ENCODE peak calls at places on chromosomes 16 and 17, in ten cellular contexts. I is lung; A is heart left ventricle; D is ovary; H is CD8-positive, alpha-beta T cell; P is naive thymus-derived CD4-positive, alpha-beta T cell; N is GM23248; L is IMR-90; Q is CD8-positive, alpha-beta memory T cell; W is aorta. O is an unnamed sample.

GRCh38 chr17:58991718-58992331 is 114.9 kb downstream of the TRIM37 start:
- DNase-seq in I (peak; percentile 69), A (no peak), D (no peak), H (no peak), P (no peak), N (peak; percentile 74), L (peak; percentile 63), Q (no peak), W (no peak), O (no peak)

GRCh38 chr16:52925143-52925542 is 127.6 kb downstream of the CHD9NB start:
- DNase-seq in I (no peak), A (no peak), D (no peak), H (no peak), P (no peak), N (no peak), L (no peak), Q (no peak), W (no peak), O (no peak)

GRCh38 chr17:56978441-56979090 is 635 bp downstream of the SCPEP1 start:
- DNase-seq in I (no peak), A (no peak), D (no peak), H (no peak), P (no peak), N (peak; percentile 23), L (peak; percentile 5), Q (no peak), W (no peak), O (no peak)

GRCh38 chr17:20174588-20175265 is 165.6 kb downstream of the SPECC1 start:
- DNase-seq in I (no peak), A (no peak), D (no peak), H (no peak), P (no peak), N (peak; percentile 55), L (peak; percentile 76), Q (no peak), W (no peak), O (no peak)

GRCh38 chr17:76734080-76734840 is 2.9 kb downstream of the SRSF2 start:
- DNase-seq in I (no peak), A (no peak), D (no peak), H (no peak), P (no peak), N (peak; percentile 53), L (peak; percentile 49), Q (no peak), W (no peak), O (no peak)

GRCh38 chr16:2325791-2326190 is 14.7 kb downstream of the ABCA3 start:
- DNase-seq in I (no peak), A (no peak), D (no peak), H (no peak), P (no peak), N (no peak), L (no peak), Q (no peak), W (no peak), O (peak; percentile 34)

GRCh38 chr16:69855587-69855986 is 93.5 kb downstream of the WWP2 start:
- DNase-seq in I (no peak), A (no peak), D (no peak), H (no peak), P (no peak), N (no peak), L (no peak), Q (no peak), W (no peak), O (no peak)

GRCh38 chr17:37507108-37507507 is 17.4 kb downstream of the DUSP14 start:
- DNase-seq in I (no peak), A (no peak), D (no peak), H (no peak), P (no peak), N (no peak), L (no peak), Q (no peak), W (no peak), O (no peak)

GRCh38 chr16:23712976-23713375 is at the start of gene ERN2:
- DNase-seq in I (no peak), A (no peak), D (no peak), H (no peak), P (no peak), N (peak; percentile 11), L (no peak), Q (no peak), W (no peak), O (no peak)

GRCh38 chr16:11138769-11139623 is 117.0 kb downstream of the SOCS1 start:
- DNase-seq in I (no peak), A (no peak), D (no peak), H (no peak), P (no peak), N (peak; percentile 65), L (peak; percentile 44), Q (no peak), W (no peak), O (no peak)

GRCh38 chr17:13970531-13970930 is 98.8 kb upstream of the COX10 start:
- DNase-seq in I (no peak), A (no peak), D (no peak), H (no peak), P (no peak), N (no peak), L (no peak), Q (no peak), W (no peak), O (no peak)

GRCh38 chr17:43003542-43004172 is 2.9 kb upstream of the IFI35 start:
- DNase-seq in I (no peak), A (no peak), D (no peak), H (no peak), P (no peak), N (peak; percentile 67), L (peak; percentile 50), Q (no peak), W (peak; percentile 74), O (no peak)

GRCh38 chr16:52725043-52725442 is 178.1 kb upstream of the TOX3 start:
- DNase-seq in I (no peak), A (no peak), D (no peak), H (no peak), P (no peak), N (no peak), L (no peak), Q (no peak), W (no peak), O (no peak)

GRCh38 chr17:33642002-33642401 is 348.9 kb upstream of the ASIC2 start:
- DNase-seq in I (no peak), A (no peak), D (no peak), H (no peak), P (no peak), N (no peak), L (no peak), Q (no peak), W (no peak), O (no peak)

GRCh38 chr16:17497648-17498047 is 26.9 kb upstream of the XYLT1 start:
- DNase-seq in I (no peak), A (no peak), D (no peak), H (no peak), P (no peak), N (peak; percentile 65), L (peak; percentile 60), Q (no peak), W (no peak), O (no peak)

GRCh38 chr17:55680983-55681382 is 41.7 kb downstream of the TMEM100 start:
- DNase-seq in I (no peak), A (no peak), D (no peak), H (no peak), P (no peak), N (no peak), L (no peak), Q (no peak), W (no peak), O (no peak)

GRCh38 chr16:86283944-86284343 is 226.4 kb upstream of the FOXF1 start:
- DNase-seq in I (no peak), A (no peak), D (no peak), H (no peak), P (no peak), N (no peak), L (no peak), Q (no peak), W (no peak), O (no peak)

DNA sequence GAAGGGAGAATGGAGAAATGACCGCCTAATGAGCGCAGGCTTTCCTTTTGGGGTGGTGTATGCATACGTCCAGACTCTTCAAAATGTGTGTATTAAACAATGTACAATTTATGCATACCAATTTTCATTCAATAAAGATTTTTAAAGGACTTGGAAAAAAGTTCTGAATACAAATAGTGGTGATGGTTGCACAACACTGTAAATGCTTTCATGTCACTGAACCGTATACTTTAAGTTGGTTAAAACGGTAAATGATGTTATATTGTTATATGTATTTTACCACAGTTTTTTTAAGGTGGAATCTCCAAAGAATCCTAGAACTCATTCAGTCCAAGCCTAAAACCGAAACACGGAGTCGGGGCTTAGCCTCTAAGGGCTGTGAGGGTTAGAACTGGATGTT is 397.5 kb downstream of the SOX9 start:
- DNase-seq in I (no peak), A (no peak), D (no peak), H (no peak), P (no peak), N (no peak), L (no peak), Q (no peak), W (no peak), O (no peak)
- H3K4me1 ChIP-seq in I (peaks cover 6% of the 10 kb centered on the region), A (no peaks in the 10 kb centered on the region), D (peaks cover 4% of the 10 kb centered on the region), H (no peaks in the 10 kb centered on the region), P (no peaks in the 10 kb centered on the region), N (peaks cover 12% of the 10 kb centered on the region), L (peaks cover 15% of the 10 kb centered on the region), Q (no peaks in the 10 kb centered on the region), W (no peaks in the 10 kb centered on the region), O (peaks cover 40% of the 10 kb centered on the region)

GRCh38 chr16:48434653-48435318 is 49.6 kb upstream of the SIAH1 start:
- DNase-seq in I (no peak), A (no peak), D (no peak), H (no peak), P (no peak), N (peak; percentile 34), L (peak; percentile 80), Q (no peak), W (peak; percentile 63), O (no peak)
- H3K27ac ChIP-seq in I (peak overlapping the region; percentile 24), A (no peak overlapping the region), D (no peak overlapping the region), H (no peak overlapping the region), P (no peak overlapping the region), N (no peak overlapping the region), L (no peak overlapping the region), Q (no peak overlapping the region), W (no peak overlapping the region), O (no peak overlapping the region)

GRCh38 chr16:5001986-5002385 is 31.7 kb downstream of the NAGPA start:
- DNase-seq in I (no peak), A (no peak), D (no peak), H (no peak), P (no peak), N (no peak), L (no peak), Q (no peak), W (no peak), O (no peak)
- H3K4me1 ChIP-seq in I (no peaks in the 10 kb centered on the region), A (no peaks in the 10 kb centered on the region), D (no peaks in the 10 kb centered on the region), H (no peaks in the 10 kb centered on the region), P (no peaks in the 10 kb centered on the region), N (no peaks in the 10 kb centered on the region), L (no peaks in the 10 kb centered on the region), Q (no peaks in the 10 kb centered on the region), W (no peaks in the 10 kb centered on the region), O (no peaks in the 10 kb centered on the region)

DNA sequence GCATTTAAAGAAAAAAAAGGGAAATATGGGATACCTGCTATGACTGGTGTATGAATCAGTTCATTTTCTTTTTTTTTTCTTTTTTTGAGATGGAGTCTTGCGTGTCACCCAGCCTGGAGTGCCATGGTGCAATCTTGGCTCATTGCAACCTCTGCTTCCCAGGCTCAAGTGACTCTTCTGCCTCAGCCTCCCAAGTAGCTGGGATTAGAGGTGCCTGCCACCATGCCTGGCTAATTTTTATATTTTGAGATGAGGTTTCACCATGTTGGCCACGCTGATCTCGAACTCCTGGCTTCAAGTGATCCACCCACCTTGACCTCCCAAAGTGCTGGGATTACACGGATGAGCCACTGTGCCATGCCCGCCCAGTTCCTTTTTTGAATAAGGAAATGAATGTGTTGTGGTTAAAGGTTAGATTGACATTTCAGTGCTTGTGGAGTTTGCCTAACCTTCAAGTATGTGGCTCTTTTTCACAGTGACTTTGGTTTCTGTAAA is 7.7 kb downstream of the HAPSTR1 start:
- DNase-seq in I (peak; percentile 48), A (no peak), D (no peak), H (no peak), P (no peak), N (peak; percentile 82), L (peak; percentile 68), Q (no peak), W (no peak), O (no peak)
- H3K27ac ChIP-seq in I (peak overlapping the region; percentile 83), A (peak overlapping the region; percentile 1), D (no peak overlapping the region), H (no peak overlapping the region), P (no peak overlapping the region), N (peak overlapping the region; percentile 84), L (no peak overlapping the region), Q (no peak overlapping the region), W (no peak overlapping the region), O (peak overlapping the region; percentile 66)